ENCODE peak calls at places on chromosome 6, in six cellular contexts. One of them, this sample, is unnamed.

GRCh38 chr6:154916857-154917256 is 78.3 kb upstream of the TIAM2 start:
- DNase-seq in tibial nerve: no peak
- DNase-seq in adrenal gland: no peak
- DNase-seq in heart left ventricle: no peak
- DNase-seq in ovary: no peak
- DNase-seq in thyroid gland: no peak
- DNase-seq in this sample: no peak

GRCh38 chr6:155519339-155519738 is 63.7 kb upstream of the NOX3 start:
- DNase-seq in tibial nerve: no peak
- DNase-seq in adrenal gland: no peak
- DNase-seq in heart left ventricle: no peak
- DNase-seq in ovary: no peak
- DNase-seq in thyroid gland: no peak
- DNase-seq in this sample: no peak

GRCh38 chr6:34179106-34179720 is 33.3 kb upstream of the GRM4 start:
- DNase-seq in tibial nerve: no peak
- DNase-seq in adrenal gland: no peak
- DNase-seq in heart left ventricle: no peak
- DNase-seq in ovary: no peak
- DNase-seq in thyroid gland: no peak
- DNase-seq in this sample: peak; percentile 11

GRCh38 chr6:63689421-63689820 is 53.8 kb downstream of the PHF3 start:
- DNase-seq in tibial nerve: no peak
- DNase-seq in adrenal gland: no peak
- DNase-seq in heart left ventricle: no peak
- DNase-seq in ovary: no peak
- DNase-seq in thyroid gland: no peak
- DNase-seq in this sample: no peak

GRCh38 chr6:9208956-9209355 is 773.6 kb upstream of the SLC35B3 start:
- DNase-seq in tibial nerve: no peak
- DNase-seq in adrenal gland: no peak
- DNase-seq in heart left ventricle: no peak
- DNase-seq in ovary: no peak
- DNase-seq in thyroid gland: no peak
- DNase-seq in this sample: no peak

GRCh38 chr6:170290306-170291128 is at the start of gene DLL1:
- DNase-seq in tibial nerve: no peak
- DNase-seq in adrenal gland: peak; percentile 63
- DNase-seq in heart left ventricle: peak; percentile 81
- DNase-seq in ovary: no peak
- DNase-seq in thyroid gland: peak; percentile 42
- DNase-seq in this sample: peak; percentile 75

GRCh38 chr6:70375882-70376281 is 37.4 kb upstream of the FAM135A start:
- DNase-seq in tibial nerve: no peak
- DNase-seq in adrenal gland: no peak
- DNase-seq in heart left ventricle: no peak
- DNase-seq in ovary: no peak
- DNase-seq in thyroid gland: no peak
- DNase-seq in this sample: no peak

GRCh38 chr6:40348591-40348990 is 238.6 kb downstream of the LRFN2 start:
- DNase-seq in tibial nerve: no peak
- DNase-seq in adrenal gland: no peak
- DNase-seq in heart left ventricle: no peak
- DNase-seq in ovary: no peak
- DNase-seq in thyroid gland: no peak
- DNase-seq in this sample: no peak

GRCh38 chr6:109947001-109947400 is 31.1 kb upstream of the GPR6 start:
- DNase-seq in tibial nerve: no peak
- DNase-seq in adrenal gland: no peak
- DNase-seq in heart left ventricle: no peak
- DNase-seq in ovary: no peak
- DNase-seq in thyroid gland: no peak
- DNase-seq in this sample: no peak

GRCh38 chr6:4820704-4821276 is 44.6 kb downstream of the CDYL start:
- DNase-seq in tibial nerve: no peak
- DNase-seq in adrenal gland: no peak
- DNase-seq in heart left ventricle: no peak
- DNase-seq in ovary: no peak
- DNase-seq in thyroid gland: no peak
- DNase-seq in this sample: no peak

GRCh38 chr6:12069891-12070529 is 57.9 kb downstream of the HIVEP1 start:
- DNase-seq in tibial nerve: no peak
- DNase-seq in adrenal gland: no peak
- DNase-seq in heart left ventricle: no peak
- DNase-seq in ovary: no peak
- DNase-seq in thyroid gland: no peak
- DNase-seq in this sample: no peak

GRCh38 chr6:112362027-112362795 is 15.1 kb downstream of the RFPL4B start:
- DNase-seq in tibial nerve: no peak
- DNase-seq in adrenal gland: no peak
- DNase-seq in heart left ventricle: no peak
- DNase-seq in ovary: no peak
- DNase-seq in thyroid gland: no peak
- DNase-seq in this sample: no peak

GRCh38 chr6:15915508-15916178 is 213.2 kb upstream of the MYLIP start:
- DNase-seq in tibial nerve: no peak
- DNase-seq in adrenal gland: no peak
- DNase-seq in heart left ventricle: no peak
- DNase-seq in ovary: no peak
- DNase-seq in thyroid gland: no peak
- DNase-seq in this sample: no peak

GRCh38 chr6:25027221-25027916 is 91.6 kb upstream of the RIPOR2 start:
- DNase-seq in tibial nerve: no peak
- DNase-seq in adrenal gland: no peak
- DNase-seq in heart left ventricle: no peak
- DNase-seq in ovary: no peak
- DNase-seq in thyroid gland: peak; percentile 51
- DNase-seq in this sample: peak; percentile 87

GRCh38 chr6:90534337-90535025 is 52.4 kb downstream of the MAP3K7 start:
- DNase-seq in tibial nerve: no peak
- DNase-seq in adrenal gland: no peak
- DNase-seq in heart left ventricle: no peak
- DNase-seq in ovary: no peak
- DNase-seq in thyroid gland: no peak
- DNase-seq in this sample: no peak

GRCh38 chr6:142698751-142699150 is 246.2 kb downstream of the HIVEP2 start:
- DNase-seq in tibial nerve: no peak
- DNase-seq in adrenal gland: no peak
- DNase-seq in heart left ventricle: no peak
- DNase-seq in ovary: no peak
- DNase-seq in thyroid gland: no peak
- DNase-seq in this sample: no peak

GRCh38 chr6:155274106-155274505 is 10.3 kb downstream of the CLDN20 start:
- DNase-seq in tibial nerve: no peak
- DNase-seq in adrenal gland: no peak
- DNase-seq in heart left ventricle: no peak
- DNase-seq in ovary: no peak
- DNase-seq in thyroid gland: no peak
- DNase-seq in this sample: no peak

GRCh38 chr6:134689676-134690447 is 260.0 kb downstream of the ALDH8A1 start:
- DNase-seq in tibial nerve: no peak
- DNase-seq in adrenal gland: no peak
- DNase-seq in heart left ventricle: no peak
- DNase-seq in ovary: no peak
- DNase-seq in thyroid gland: no peak
- DNase-seq in this sample: no peak

GRCh38 chr6:168216741-168217140 is 102.8 kb downstream of the DACT2 start:
- DNase-seq in tibial nerve: no peak
- DNase-seq in adrenal gland: no peak
- DNase-seq in heart left ventricle: no peak
- DNase-seq in ovary: no peak
- DNase-seq in thyroid gland: no peak
- DNase-seq in this sample: no peak

GRCh38 chr6:1997702-1998101 is 247.7 kb downstream of the GMDS start:
- DNase-seq in tibial nerve: no peak
- DNase-seq in adrenal gland: no peak
- DNase-seq in heart left ventricle: no peak
- DNase-seq in ovary: no peak
- DNase-seq in thyroid gland: no peak
- DNase-seq in this sample: no peak

GRCh38 chr6:41181566-41181965 is 18.6 kb upstream of the TREM2 start:
- DNase-seq in tibial nerve: no peak
- DNase-seq in adrenal gland: no peak
- DNase-seq in heart left ventricle: no peak
- DNase-seq in ovary: no peak
- DNase-seq in thyroid gland: no peak
- DNase-seq in this sample: no peak

GRCh38 chr6:106974337-106974998 is at the start of gene CD24:
- DNase-seq in tibial nerve: no peak
- DNase-seq in adrenal gland: no peak
- DNase-seq in heart left ventricle: peak; percentile 66
- DNase-seq in ovary: no peak
- DNase-seq in thyroid gland: peak; percentile 88
- DNase-seq in this sample: peak; percentile 83

GRCh38 chr6:31399589-31400466 is 3.6 kb upstream of the MICA start:
- DNase-seq in tibial nerve: peak; percentile 90
- DNase-seq in adrenal gland: peak; percentile 94
- DNase-seq in heart left ventricle: peak; percentile 95
- DNase-seq in ovary: peak; percentile 94
- DNase-seq in thyroid gland: peak; percentile 94
- DNase-seq in this sample: peak; percentile 95

GRCh38 chr6:35603326-35604202 is 85.2 kb downstream of the FKBP5 start:
- DNase-seq in tibial nerve: no peak
- DNase-seq in adrenal gland: no peak
- DNase-seq in heart left ventricle: no peak
- DNase-seq in ovary: no peak
- DNase-seq in thyroid gland: no peak
- DNase-seq in this sample: no peak

GRCh38 chr6:119276211-119276610 is 73.3 kb downstream of the MAN1A1 start:
- DNase-seq in tibial nerve: no peak
- DNase-seq in adrenal gland: no peak
- DNase-seq in heart left ventricle: no peak
- DNase-seq in ovary: no peak
- DNase-seq in thyroid gland: no peak
- DNase-seq in this sample: no peak

DNA sequence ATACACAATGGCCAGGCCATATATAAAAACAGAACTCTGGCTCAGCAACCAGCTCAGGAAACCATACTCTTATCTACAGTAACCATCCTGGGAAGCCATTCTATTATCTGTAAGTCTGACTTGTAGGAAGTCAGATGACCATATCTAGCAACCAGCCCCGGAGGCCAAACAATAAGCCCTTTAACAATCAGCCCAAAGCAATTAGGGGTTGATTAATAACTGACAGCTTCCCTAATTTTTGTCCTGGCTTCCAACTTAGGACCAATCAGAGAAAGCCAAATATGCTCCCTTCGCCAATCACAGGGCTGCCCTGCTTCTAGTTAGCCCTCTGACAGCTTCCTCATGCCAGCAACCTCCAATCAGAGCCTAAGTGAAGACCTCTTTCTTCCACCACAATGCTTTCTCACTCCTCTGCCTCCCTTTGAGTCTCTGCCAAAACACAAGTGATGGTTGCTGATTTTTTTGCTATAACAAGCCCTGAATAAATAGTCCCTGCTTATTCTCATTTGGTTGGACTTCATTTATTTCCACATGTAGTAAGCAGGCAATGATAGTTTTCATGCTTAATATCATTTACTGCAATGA is 37.8 kb upstream of the STXBP5 start:
- DNase-seq in tibial nerve: no peak
- DNase-seq in adrenal gland: no peak
- DNase-seq in heart left ventricle: no peak
- DNase-seq in ovary: no peak
- DNase-seq in thyroid gland: no peak
- DNase-seq in this sample: no peak
- TF ChIP-seq POLR2A in tibial nerve: no peak
- TF ChIP-seq POLR2A in adrenal gland: no peak
- TF ChIP-seq POLR2A in heart left ventricle: no peak
- TF ChIP-seq POLR2A in ovary: no peak
- TF ChIP-seq POLR2A in thyroid gland: no peak
- TF ChIP-seq POLR2A in this sample: no peak

GRCh38 chr6:138662474-138662873 is 111.1 kb upstream of the CCDC28A start:
- DNase-seq in tibial nerve: no peak
- DNase-seq in adrenal gland: no peak
- DNase-seq in heart left ventricle: no peak
- DNase-seq in ovary: no peak
- DNase-seq in thyroid gland: no peak
- DNase-seq in this sample: no peak
- H3K4me1 ChIP-seq in tibial nerve: no peaks in the 10 kb centered on the region
- H3K4me1 ChIP-seq in adrenal gland: no peaks in the 10 kb centered on the region
- H3K4me1 ChIP-seq in heart left ventricle: no peaks in the 10 kb centered on the region
- H3K4me1 ChIP-seq in ovary: no peaks in the 10 kb centered on the region
- H3K4me1 ChIP-seq in thyroid gland: no peaks in the 10 kb centered on the region
- H3K4me1 ChIP-seq in this sample: no peaks in the 10 kb centered on the region

GRCh38 chr6:151240036-151240685 is 394 bp downstream of the AKAP12 start:
- DNase-seq in tibial nerve: peak; percentile 85
- DNase-seq in adrenal gland: peak; percentile 65
- DNase-seq in heart left ventricle: peak; percentile 83
- DNase-seq in ovary: peak; percentile 94
- DNase-seq in thyroid gland: peak; percentile 83
- DNase-seq in this sample: peak; percentile 56
- TF ChIP-seq POLR2A in tibial nerve: peak; percentile 34
- TF ChIP-seq POLR2A in adrenal gland: no peak
- TF ChIP-seq POLR2A in heart left ventricle: peak; percentile 41
- TF ChIP-seq POLR2A in ovary: peak; percentile 68
- TF ChIP-seq POLR2A in thyroid gland: peak; percentile 51
- TF ChIP-seq POLR2A in this sample: no peak

GRCh38 chr6:42787018-42787611 is 5.3 kb downstream of the BICRAL start:
- DNase-seq in tibial nerve: no peak
- DNase-seq in adrenal gland: no peak
- DNase-seq in heart left ventricle: no peak
- DNase-seq in ovary: no peak
- DNase-seq in thyroid gland: no peak
- DNase-seq in this sample: no peak
- H3K4me1 ChIP-seq in tibial nerve: no peaks in the 10 kb centered on the region
- H3K4me1 ChIP-seq in adrenal gland: peaks cover 3% of the 10 kb centered on the region
- H3K4me1 ChIP-seq in heart left ventricle: peaks cover 55% of the 10 kb centered on the region
- H3K4me1 ChIP-seq in ovary: peaks cover 21% of the 10 kb centered on the region
- H3K4me1 ChIP-seq in thyroid gland: peaks cover 61% of the 10 kb centered on the region
- H3K4me1 ChIP-seq in this sample: no peaks in the 10 kb centered on the region

GRCh38 chr6:143822584-143823024 is 20.5 kb upstream of the LTV1 start:
- DNase-seq in tibial nerve: no peak
- DNase-seq in adrenal gland: no peak
- DNase-seq in heart left ventricle: no peak
- DNase-seq in ovary: no peak
- DNase-seq in thyroid gland: peak; percentile 14
- DNase-seq in this sample: no peak
- TF ChIP-seq POLR2A in tibial nerve: no peak
- TF ChIP-seq POLR2A in adrenal gland: no peak
- TF ChIP-seq POLR2A in heart left ventricle: no peak
- TF ChIP-seq POLR2A in ovary: no peak
- TF ChIP-seq POLR2A in thyroid gland: no peak
- TF ChIP-seq POLR2A in this sample: no peak

DNA sequence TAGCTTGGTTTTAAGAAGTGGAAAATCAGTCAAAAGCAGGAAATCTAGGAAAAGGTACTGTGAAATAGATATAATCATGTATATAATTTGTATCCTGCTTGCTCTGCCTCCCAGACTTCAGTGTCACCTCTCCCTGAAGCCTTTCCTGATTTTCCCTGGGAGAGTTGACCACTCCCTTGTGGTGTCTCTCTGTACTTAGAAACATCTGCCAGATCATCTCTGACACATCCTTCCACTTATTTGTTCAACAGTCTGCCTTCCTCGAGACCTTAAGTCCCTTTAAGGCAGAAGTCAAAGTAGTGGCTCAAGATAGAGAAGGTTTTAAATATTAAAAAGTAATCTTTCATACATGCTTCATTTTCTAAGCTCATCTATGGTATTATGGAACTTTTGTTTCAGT is 236.5 kb downstream of the CDKAL1 start:
- DNase-seq in tibial nerve: no peak
- DNase-seq in adrenal gland: no peak
- DNase-seq in heart left ventricle: no peak
- DNase-seq in ovary: no peak
- DNase-seq in thyroid gland: no peak
- DNase-seq in this sample: no peak
- H3K4me1 ChIP-seq in tibial nerve: no peaks in the 10 kb centered on the region
- H3K4me1 ChIP-seq in adrenal gland: no peaks in the 10 kb centered on the region
- H3K4me1 ChIP-seq in heart left ventricle: no peaks in the 10 kb centered on the region
- H3K4me1 ChIP-seq in ovary: no peaks in the 10 kb centered on the region
- H3K4me1 ChIP-seq in thyroid gland: no peaks in the 10 kb centered on the region
- H3K4me1 ChIP-seq in this sample: no peaks in the 10 kb centered on the region

This sample was measured in Peyer's patch.